ENCODE peak calls at places on chromosome 17, in ten cellular contexts. P is MM.1S; F is DND-41; B is activated CD4-positive, alpha-beta T cell treated with anti-CD3 and anti-CD28 coated beads, Interleukin-2, amount 50 U/mL, for 1 hour; C is adrenal gland; G is left ventricle myocardium inferior; Y is neural crest cell; L is naive thymus-derived CD8-positive, alpha-beta T cell; Q is LHCN-M2; T is foreskin fibroblast. N is an unnamed sample.

GRCh38 chr17:63446218-63446980 is at the start of gene CYB561:
- DNase-seq in P (peak; percentile 68), F (no peak), B (peak; percentile 62), C (peak; percentile 83), G (peak; percentile 75), Y (peak; percentile 56), L (peak; percentile 82), Q (peak; percentile 32), T (peak; percentile 48), N (peak; percentile 61)

GRCh38 chr17:50264263-50265113 is 9.8 kb upstream of the TMEM92 start:
- DNase-seq in P (no peak), F (peak; percentile 13), B (no peak), C (no peak), G (no peak), Y (no peak), L (no peak), Q (no peak), T (peak; percentile 66), N (peak; percentile 8)

GRCh38 chr17:3381957-3382356 is 4.2 kb downstream of the OR3A2 start:
- DNase-seq in P (no peak), F (no peak), B (no peak), C (no peak), G (no peak), Y (no peak), L (no peak), Q (no peak), T (no peak), N (no peak)

GRCh38 chr17:74526681-74527080 is 4.6 kb downstream of the CD300LB start:
- DNase-seq in P (no peak), F (no peak), B (no peak), C (no peak), G (no peak), Y (no peak), L (no peak), Q (no peak), T (no peak), N (no peak)

GRCh38 chr17:17959520-17960361 is 12.5 kb downstream of the TOM1L2 start:
- DNase-seq in P (no peak), F (no peak), B (no peak), C (no peak), G (no peak), Y (no peak), L (no peak), Q (peak; percentile 61), T (no peak), N (no peak)

GRCh38 chr17:6465206-6466003 is 21.1 kb downstream of the PIMREG start:
- DNase-seq in P (no peak), F (no peak), B (no peak), C (no peak), G (no peak), Y (no peak), L (no peak), Q (no peak), T (no peak), N (no peak)

GRCh38 chr17:3794890-3795757 is 5.9 kb downstream of the ITGAE start:
- DNase-seq in P (no peak), F (no peak), B (peak; percentile 28), C (no peak), G (no peak), Y (no peak), L (no peak), Q (no peak), T (no peak), N (no peak)

GRCh38 chr17:61218438-61218837 is 181.2 kb upstream of the TBX2 start:
- DNase-seq in P (peak; percentile 18), F (no peak), B (no peak), C (no peak), G (no peak), Y (no peak), L (no peak), Q (peak; percentile 79), T (peak; percentile 82), N (no peak)

GRCh38 chr17:7927596-7927995 is 2.1 kb downstream of the KCNAB3 start:
- DNase-seq in P (no peak), F (no peak), B (no peak), C (no peak), G (no peak), Y (no peak), L (no peak), Q (no peak), T (no peak), N (no peak)

GRCh38 chr17:35765086-35765710 is 4.5 kb downstream of the C17orf50 start:
- DNase-seq in P (no peak), F (no peak), B (no peak), C (no peak), G (no peak), Y (no peak), L (peak; percentile 48), Q (no peak), T (no peak), N (no peak)

GRCh38 chr17:74280093-74280513 is 6.1 kb downstream of the DNAI2 start:
- DNase-seq in P (peak; percentile 17), F (no peak), B (peak; percentile 54), C (no peak), G (peak; percentile 42), Y (no peak), L (no peak), Q (no peak), T (no peak), N (no peak)

GRCh38 chr17:80783461-80783860 is 208.2 kb upstream of the CHMP6 start:
- DNase-seq in P (no peak), F (no peak), B (no peak), C (no peak), G (no peak), Y (no peak), L (no peak), Q (no peak), T (no peak), N (no peak)

GRCh38 chr17:181213-182163 is at the start of gene DOC2B:
- DNase-seq in P (no peak), F (no peak), B (no peak), C (peak; percentile 72), G (peak; percentile 61), Y (peak; percentile 32), L (no peak), Q (no peak), T (peak; percentile 21), N (peak; percentile 64)

GRCh38 chr17:45149669-45150603 is 1.7 kb downstream of the HEXIM1 start:
- DNase-seq in P (peak; percentile 49), F (peak; percentile 53), B (peak; percentile 26), C (peak; percentile 73), G (peak; percentile 71), Y (no peak), L (no peak), Q (peak; percentile 51), T (no peak), N (peak; percentile 66)

GRCh38 chr17:75774471-75774987 is 9.5 kb upstream of the GALK1 start:
- DNase-seq in P (no peak), F (no peak), B (no peak), C (no peak), G (no peak), Y (no peak), L (no peak), Q (no peak), T (no peak), N (no peak)

GRCh38 chr17:75457047-75457654 is 716 bp downstream of the TMEM94 start:
- DNase-seq in P (no peak), F (peak; percentile 40), B (peak; percentile 1), C (peak; percentile 52), G (no peak), Y (peak; percentile 32), L (no peak), Q (peak; percentile 59), T (peak; percentile 34), N (peak; percentile 72)

GRCh38 chr17:7138800-7139381 is 24.3 kb upstream of the ASGR2 start:
- DNase-seq in P (no peak), F (no peak), B (no peak), C (no peak), G (no peak), Y (no peak), L (no peak), Q (no peak), T (no peak), N (no peak)

GRCh38 chr17:73592531-73592961 is 51.7 kb downstream of the SDK2 start:
- DNase-seq in P (no peak), F (peak; percentile 26), B (no peak), C (no peak), G (no peak), Y (no peak), L (no peak), Q (no peak), T (no peak), N (peak; percentile 92)

GRCh38 chr17:17635126-17635525 is 43.6 kb upstream of the PEMT start:
- DNase-seq in P (no peak), F (no peak), B (no peak), C (no peak), G (no peak), Y (no peak), L (no peak), Q (no peak), T (no peak), N (no peak)

GRCh38 chr17:80513892-80514291 is 30.7 kb upstream of the RPTOR start:
- DNase-seq in P (no peak), F (no peak), B (no peak), C (no peak), G (no peak), Y (no peak), L (no peak), Q (peak; percentile 59), T (peak; percentile 24), N (no peak)

GRCh38 chr17:50210249-50211225 is 9.1 kb upstream of the COL1A1 start:
- DNase-seq in P (no peak), F (no peak), B (no peak), C (no peak), G (peak; percentile 57), Y (peak; percentile 50), L (no peak), Q (peak; percentile 98), T (peak; percentile 97), N (peak; percentile 42)

GRCh38 chr17:77254961-77255741 is 114.4 kb downstream of the SEC14L1 start:
- DNase-seq in P (no peak), F (no peak), B (no peak), C (peak; percentile 60), G (no peak), Y (no peak), L (no peak), Q (peak; percentile 93), T (peak; percentile 91), N (no peak)

GRCh38 chr17:28279411-28279810 is 39.6 kb upstream of the TMEM97 start:
- DNase-seq in P (no peak), F (no peak), B (no peak), C (no peak), G (no peak), Y (no peak), L (no peak), Q (peak; percentile 5), T (no peak), N (no peak)

GRCh38 chr17:7003745-7004144 is 7.9 kb downstream of the ALOX12 start:
- DNase-seq in P (no peak), F (no peak), B (no peak), C (no peak), G (no peak), Y (no peak), L (no peak), Q (no peak), T (no peak), N (no peak)

GRCh38 chr17:142102-142661 is 4.8 kb downstream of the SCGB1C2 start:
- DNase-seq in P (no peak), F (peak; percentile 55), B (peak; percentile 25), C (peak; percentile 15), G (no peak), Y (peak; percentile 5), L (peak; percentile 59), Q (peak; percentile 34), T (no peak), N (peak; percentile 61)

GRCh38 chr17:740240-741055 is 8.1 kb downstream of the TLCD3A start:
- DNase-seq in P (no peak), F (no peak), B (peak; percentile 15), C (no peak), G (no peak), Y (no peak), L (no peak), Q (no peak), T (no peak), N (no peak)

GRCh38 chr17:36949461-36949927 is 740 bp downstream of the AATF start:
- DNase-seq in P (no peak), F (no peak), B (no peak), C (no peak), G (no peak), Y (no peak), L (no peak), Q (no peak), T (no peak), N (no peak)

GRCh38 chr17:10136258-10136981 is 62.0 kb downstream of the GAS7 start:
- DNase-seq in P (no peak), F (no peak), B (no peak), C (no peak), G (no peak), Y (no peak), L (no peak), Q (no peak), T (no peak), N (no peak)